ENCODE peak calls at places on chromosomes 12 and 14, in ten cellular contexts. A is cardiac muscle cell, U is lower lobe of right lung, Z is fibroblast of lung, Q is PC-3, R is pancreas, I is thyroid gland, Y is PC-9, O is hepatocyte, S is K562. E is an unnamed sample. For H3K36me3, the result is how much of the 10 kb centered on the place peaks cover.

GRCh38 chr14:73283592-73284379 is 46.5 kb downstream of the PAPLN start:
- DNase-seq in Y (no peak), U (no peak), I (no peak), Z (peak), A (peak), R (no peak), Q (peak), S (no peak), O (no peak), E (peak)

GRCh38 chr14:26395726-26396125 is 202.1 kb downstream of the NOVA1 start:
- DNase-seq in S (no peak), Y (no peak), U (no peak), R (no peak), I (no peak), Q (no peak), O (no peak), A (no peak), Z (no peak), E (no peak)

GRCh38 chr14:64539186-64539552 is 1.4 kb upstream of the HSPA2 start:
- DNase-seq in S (no peak), Q (peak), Z (peak), R (no peak), U (no peak), A (no peak), I (no peak), O (no peak), Y (no peak), E (peak)

GRCh38 chr14:93533864-93534263 is 103.1 kb downstream of the UNC79 start:
- DNase-seq in I (no peak), U (no peak), S (no peak), R (no peak), Y (no peak), O (no peak), A (no peak), Q (no peak), Z (no peak), E (no peak)

GRCh38 chr12:102955926-102956737 is 1.3 kb upstream of the ASCL1 start:
- DNase-seq in A (no peak), I (peak), O (peak), S (no peak), Y (no peak), R (no peak), Q (no peak), Z (no peak), U (no peak), E (no peak)

GRCh38 chr14:63438065-63438757 is 105.0 kb downstream of the PPP2R5E start:
- DNase-seq in Y (peak), R (peak), Z (peak), A (peak), U (no peak), S (peak), Q (peak), I (peak), O (peak), E (peak)

GRCh38 chr12:114921796-114922195 is 237.8 kb upstream of the TBX3 start:
- DNase-seq in S (no peak), A (no peak), I (no peak), U (no peak), Z (no peak), Y (no peak), R (no peak), Q (no peak), O (no peak), E (no peak)

GRCh38 chr12:60071759-60072191 is 475.9 kb downstream of the SLC16A7 start:
- DNase-seq in I (no peak), S (no peak), U (no peak), O (no peak), Q (peak), Y (no peak), Z (no peak), R (no peak), A (no peak), E (no peak)

GRCh38 chr14:68939893-68940613 is 39.0 kb downstream of the ACTN1 start:
- DNase-seq in S (no peak), R (peak), Y (peak), Z (peak), I (peak), A (peak), U (no peak), Q (peak), O (peak), E (peak)

GRCh38 chr14:69002069-69002468 is 23.0 kb upstream of the ACTN1 start:
- DNase-seq in S (peak), Q (peak), I (no peak), R (peak), U (no peak), O (peak), Y (peak), Z (no peak), A (no peak), E (peak)

GRCh38 chr12:112096667-112097066 is 11.9 kb downstream of the NAA25 start:
- DNase-seq in Z (peak), I (no peak), A (peak), O (peak), R (no peak), Q (peak), U (no peak), Y (peak), S (no peak), E (peak)

GRCh38 chr14:50059773-50060629 is 56.4 kb downstream of the VCPKMT start:
- DNase-seq in Q (no peak), U (no peak), R (no peak), Y (no peak), I (no peak), Z (no peak), A (no peak), O (no peak), S (no peak), E (no peak)

GRCh38 chr14:68564826-68565760 is 227.8 kb downstream of the ZFP36L1 start:
- DNase-seq in Q (peak), R (no peak), A (peak), U (no peak), I (no peak), O (no peak), Y (peak), Z (peak), S (peak), E (no peak)

GRCh38 chr14:41597647-41598046 is 9.0 kb upstream of the LRFN5 start:
- DNase-seq in Q (no peak), U (no peak), A (no peak), O (no peak), S (no peak), I (no peak), R (no peak), Z (no peak), Y (no peak), E (no peak)

GRCh38 chr12:115988193-115988592 is 289.3 kb downstream of the MED13L start:
- DNase-seq in I (no peak), R (no peak), S (no peak), Y (no peak), A (no peak), Q (no peak), Z (no peak), O (no peak), U (no peak), E (no peak)

GRCh38 chr14:62691613-62692489 is 353.4 kb downstream of the KCNH5 start:
- DNase-seq in Q (peak), O (peak), I (no peak), Z (peak), S (no peak), R (peak), Y (peak), A (peak), U (no peak), E (peak)

GRCh38 chr12:29521951-29522350 is 24.5 kb upstream of the OVCH1 start:
- DNase-seq in I (no peak), S (no peak), R (no peak), Q (peak), Z (peak), U (no peak), A (peak), O (no peak), Y (no peak), E (peak)

GRCh38 chr12:4909734-4910501 is at the start of gene KCNA1:
- DNase-seq in U (no peak), Y (no peak), Q (no peak), A (peak), S (no peak), R (no peak), I (peak), Z (peak), O (peak), E (no peak)

GRCh38 chr12:118023461-118023860 is 7.0 kb downstream of the RFC5 start:
- DNase-seq in R (no peak), Q (no peak), Y (no peak), O (no peak), A (no peak), U (no peak), I (peak), S (no peak), Z (no peak), E (no peak)

GRCh38 chr12:95337176-95337575 is 119.6 kb downstream of the VEZT start:
- DNase-seq in S (no peak), U (no peak), R (no peak), Z (peak), A (peak), O (no peak), Y (no peak), Q (no peak), I (no peak), E (no peak)

GRCh38 chr12:19006626-19007025 is 122.9 kb upstream of the PLEKHA5 start:
- DNase-seq in Y (no peak), Z (no peak), Q (no peak), U (no peak), S (no peak), O (no peak), I (no peak), R (no peak), A (no peak), E (no peak)

GRCh38 chr12:14443531-14443930 is 78.0 kb downstream of the ATF7IP start:
- DNase-seq in S (no peak), A (peak), Z (no peak), U (no peak), R (no peak), I (no peak), Q (no peak), Y (no peak), O (no peak), E (peak)

GRCh38 chr12:51884676-51885229 is 3.1 kb upstream of the ANKRD33 start:
- DNase-seq in Z (no peak), S (peak), A (no peak), O (peak), U (no peak), Y (no peak), R (no peak), Q (peak), I (no peak), E (peak)

GRCh38 chr12:114479831-114480230 is 73.9 kb upstream of the TBX5 start:
- DNase-seq in A (peak), Q (no peak), S (no peak), Y (no peak), I (no peak), U (no peak), R (no peak), Z (no peak), O (peak), E (peak)

GRCh38 chr12:112013601-112014402 is 576 bp downstream of the ERP29 start:
- DNase-seq in Z (peak), I (peak), O (peak), A (peak), S (peak), R (peak), U (peak), Y (peak), Q (peak), E (peak)

GRCh38 chr14:90567991-90568390 is 171.2 kb downstream of the CALM1 start:
- DNase-seq in R (no peak), U (no peak), I (no peak), Z (no peak), A (no peak), O (no peak), Y (no peak), Q (no peak), S (no peak), E (no peak)

GRCh38 chr12:42686514-42687172 is 97.1 kb upstream of the PRICKLE1 start:
- DNase-seq in O (no peak), S (no peak), U (no peak), R (no peak), Y (no peak), Z (peak), A (no peak), I (no peak), Q (peak), E (peak)

GRCh38 chr12:88227263-88227662 is 85.2 kb downstream of the TMTC3 start:
- DNase-seq in Y (no peak), S (no peak), Z (no peak), I (no peak), U (no peak), Q (no peak), O (no peak), A (no peak), R (no peak), E (no peak)

GRCh38 chr12:78864483-78865296 is at the start of gene SYT1:
- DNase-seq in Y (peak), R (no peak), O (peak), Z (peak), Q (peak), S (no peak), I (peak), U (peak), A (peak), E (peak)

GRCh38 chr14:72855913-72856312 is 38.0 kb downstream of the DPF3 start:
- DNase-seq in Q (peak), Y (no peak), U (no peak), A (no peak), R (no peak), I (no peak), S (no peak), Z (peak), O (no peak), E (peak)

GRCh38 chr14:24377126-24377525 is 9.1 kb downstream of the NFATC4 start:
- DNase-seq in S (peak), R (no peak), U (no peak), I (no peak), A (no peak), Y (no peak), O (no peak), Z (no peak), Q (no peak), E (no peak)
- H3K4me3 ChIP-seq in S (no peak), R (no peak), U (no peak), I (no peak), A (no peak), Y (no peak), O (no peak), Z (no peak), Q (no peak), E (no peak)

GRCh38 chr12:120903382-120903817 is 758 bp downstream of the SPPL3 start:
- DNase-seq in U (peak), O (peak), R (peak), A (peak), Q (peak), Y (peak), I (peak), Z (peak), S (peak), E (peak)
- TF ChIP-seq CTCF in U (no peak), O (no peak), R (no peak), A (no peak), Q (no peak), Y (no peak), I (no peak), Z (no peak), S (no peak), E (no peak)

DNA sequence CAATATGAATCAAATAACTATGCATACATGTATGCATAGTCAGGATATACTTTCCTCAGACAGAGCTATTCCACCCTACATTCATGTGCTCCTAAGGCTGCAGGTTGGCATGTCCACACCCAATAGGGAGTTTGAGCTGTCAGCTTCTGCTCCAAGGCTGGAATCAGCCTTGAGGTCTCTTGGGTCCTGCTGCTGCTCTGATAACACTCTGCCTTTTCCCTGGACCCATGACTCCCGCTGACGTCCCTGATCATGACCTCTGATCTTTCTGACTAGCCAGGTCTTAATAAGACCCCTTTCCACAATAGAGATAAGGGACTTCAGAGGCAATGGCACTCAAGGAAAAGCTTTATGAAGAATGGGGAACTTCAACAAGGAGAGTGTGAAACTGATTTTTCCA is 5.7 kb downstream of the PITPNM2 start:
- DNase-seq in S (no peak), R (no peak), Y (no peak), Z (no peak), Q (no peak), I (no peak), O (no peak), U (no peak), A (no peak), E (no peak)
- H3K36me3 ChIP-seq in S (under half), R (under half), Y (under half), Z (under half), Q (under half), I (under half), O (under half), U (under half), A (under half), E (under half)

GRCh38 chr12:104237930-104238329 is 22.4 kb downstream of the TXNRD1 start:
- DNase-seq in A (no peak), R (no peak), Z (no peak), U (no peak), Q (no peak), O (no peak), Y (no peak), I (no peak), S (no peak), E (no peak)
- H3K4me3 ChIP-seq in A (no peak), R (no peak), Z (no peak), U (no peak), Q (no peak), O (no peak), Y (no peak), I (no peak), S (no peak), E (no peak)

GRCh38 chr12:108282160-108282559 is 57.0 kb downstream of the CMKLR1 start:
- DNase-seq in Z (no peak), Y (no peak), R (no peak), Q (no peak), U (no peak), I (no peak), O (no peak), A (no peak), S (no peak), E (no peak)

GRCh38 chr12:108282676-108283075 is 56.4 kb downstream of the CMKLR1 start:
- DNase-seq in O (no peak), Z (no peak), R (no peak), Q (no peak), Y (no peak), S (no peak), U (no peak), A (no peak), I (no peak), E (no peak)

GRCh38 chr12:108273217-108273616 is 65.9 kb downstream of the CMKLR1 start:
- DNase-seq in O (no peak), S (no peak), Q (no peak), I (no peak), U (no peak), A (no peak), R (no peak), Y (no peak), Z (no peak), E (no peak)

GRCh38 chr12:108271951-108272729 is 67.0 kb downstream of the CMKLR1 start:
- DNase-seq in Q (no peak), Z (no peak), Y (no peak), S (no peak), U (no peak), A (no peak), I (no peak), O (no peak), R (no peak), E (no peak)

GRCh38 chr12:108277613-108278012 is 61.5 kb downstream of the CMKLR1 start:
- DNase-seq in A (no peak), Y (no peak), R (no peak), Z (no peak), I (no peak), U (no peak), Q (no peak), O (no peak), S (no peak), E (no peak)
- TF ChIP-seq CTCF in A (no peak), Y (no peak), R (no peak), Z (no peak), I (no peak), U (no peak), Q (no peak), O (no peak), S (no peak), E (no peak)

DNA sequence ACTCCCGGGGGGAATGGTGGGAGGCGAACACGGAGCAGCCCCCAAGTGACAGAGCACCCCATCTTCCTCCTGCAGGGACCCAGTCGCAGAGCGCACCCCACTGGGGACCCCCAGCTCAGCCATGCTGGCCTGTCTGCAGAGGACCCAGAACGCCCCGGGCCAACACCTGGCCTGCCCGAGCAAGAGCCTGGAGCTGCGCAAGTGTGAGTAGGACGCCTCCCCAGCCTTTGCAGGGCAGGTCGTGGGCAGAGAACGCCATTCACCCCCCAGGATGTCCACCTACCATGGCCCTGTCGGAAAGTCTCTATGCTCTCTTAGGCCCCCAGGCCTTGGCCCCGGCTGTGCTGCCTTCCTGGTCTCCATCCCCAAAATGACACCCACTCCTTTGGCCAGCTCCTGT is 30.4 kb downstream of the FAM222A start:
- DNase-seq in Q (no peak), Z (no peak), R (no peak), O (no peak), Y (no peak), I (no peak), U (peak), S (no peak), A (no peak), E (no peak)
- H3K36me3 ChIP-seq in Q (under half), Z (under half), R (under half), O (under half), Y (under half), I (under half), U (under half), S (under half), A (under half), E (under half)

GRCh38 chr12:47820631-47821345 is 1.1 kb upstream of the HDAC7 start:
- DNase-seq in S (peak), Y (peak), Q (peak), O (peak), I (peak), U (peak), R (peak), A (peak), Z (peak), E (peak)

GRCh38 chr12:47819902-47820630 is at the start of gene HDAC7:
- DNase-seq in S (peak), O (peak), A (peak), R (peak), Q (peak), I (peak), U (peak), Y (peak), Z (peak), E (peak)

GRCh38 chr12:47822863-47823262 is 3.2 kb upstream of the HDAC7 start:
- DNase-seq in Z (no peak), R (no peak), U (no peak), I (no peak), A (no peak), O (no peak), Q (peak), S (no peak), Y (no peak), E (peak)

GRCh38 chr12:47822386-47822785 is 2.7 kb upstream of the HDAC7 start:
- DNase-seq in Y (no peak), S (no peak), Z (no peak), R (no peak), I (no peak), U (no peak), Q (no peak), O (no peak), A (no peak), E (no peak)

DNA sequence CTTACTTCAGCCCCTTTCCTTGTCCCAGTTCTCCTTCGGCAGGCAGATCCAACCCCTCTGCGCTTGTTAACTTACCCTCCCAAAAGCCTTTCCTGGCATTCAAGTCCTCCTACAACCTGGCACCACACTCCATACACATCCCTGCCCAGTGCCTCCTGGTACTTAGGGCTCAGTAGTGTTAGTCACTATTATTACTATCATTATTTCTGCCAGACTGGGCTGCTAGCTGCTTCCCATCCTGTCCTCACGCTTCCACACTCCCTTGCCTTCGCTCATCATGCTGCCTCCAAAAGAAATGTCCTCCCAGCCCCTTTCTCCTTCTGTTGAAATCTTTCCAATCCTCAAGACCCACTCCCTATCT is 1.6 kb upstream of the HDAC7 start:
- DNase-seq in A (no peak), S (no peak), Y (no peak), Z (peak), Q (no peak), O (no peak), U (no peak), R (no peak), I (no peak), E (no peak)
- H3K4me3 ChIP-seq in A (no peak), S (no peak), Y (peak), Z (peak), Q (no peak), O (no peak), U (peak), R (no peak), I (no peak), E (no peak)

GRCh38 chr12:105014603-105015002 is 28.5 kb downstream of the NOPCHAP1 start:
- DNase-seq in Z (no peak), Q (no peak), S (no peak), O (no peak), I (no peak), Y (no peak), R (no peak), A (no peak), U (no peak), E (no peak)
- TF ChIP-seq CTCF in Z (no peak), Q (no peak), S (no peak), O (no peak), I (no peak), Y (no peak), R (no peak), A (no peak), U (no peak), E (no peak)

GRCh38 chr12:3694673-3695072 is 58.2 kb downstream of the CRACR2A start:
- DNase-seq in Z (no peak), R (peak), I (peak), O (no peak), Y (no peak), U (no peak), Q (no peak), A (no peak), S (no peak), E (no peak)
- H3K36me3 ChIP-seq in Z (under half), R (under half), I (under half), O (under half), Y (under half), U (under half), Q (under half), A (under half), S (under half), E (under half)